ENCODE peak calls at places on chromosomes 6 and 20, in eight cellular contexts. J, S, C, W, M, R, T and K are unnamed samples.
A peak's percentile ranks its signal among the peaks of the same experiment; 100 is the strongest.

GRCh38 chr20:51639206-51639832 is 96.8 kb upstream of the NFATC2 start:
- DNase-seq in S (peak; percentile 82), M (peak; percentile 81), W (peak; percentile 44), R (peak; percentile 48), C (no peak), T (peak; percentile 65), J (peak; percentile 76), K (peak; percentile 56)

GRCh38 chr6:64622944-64623343 is 987.3 kb downstream of the PHF3 start:
- DNase-seq in C (no peak), S (no peak), T (no peak), J (no peak), M (no peak), W (no peak), R (no peak), K (no peak)

GRCh38 chr6:86707545-86708120 is 229.7 kb upstream of the HTR1E start:
- DNase-seq in J (no peak), R (no peak), W (no peak), M (no peak), C (no peak), S (no peak), T (no peak), K (no peak)

GRCh38 chr20:59121714-59122376 is 41.8 kb upstream of the ZNF831 start:
- DNase-seq in T (no peak), C (no peak), S (no peak), J (peak; percentile 37), M (peak; percentile 43), R (no peak), W (no peak), K (no peak)

GRCh38 chr6:127606131-127606562 is 29.2 kb downstream of the C6orf58 start:
- DNase-seq in J (peak; percentile 48), R (peak; percentile 0), S (no peak), M (peak; percentile 67), C (no peak), T (no peak), W (peak; percentile 26), K (no peak)

GRCh38 chr6:811186-811585 is 118.2 kb upstream of the EXOC2 start:
- DNase-seq in C (no peak), S (no peak), J (no peak), M (no peak), T (no peak), W (no peak), R (no peak), K (no peak)

GRCh38 chr20:63021356-63022321 is 14.9 kb upstream of the BHLHE23 start:
- DNase-seq in C (no peak), T (no peak), S (no peak), M (no peak), J (no peak), W (no peak), R (no peak), K (no peak)

GRCh38 chr6:156729248-156729647 is 47.9 kb upstream of the ARID1B start:
- DNase-seq in W (no peak), C (no peak), J (no peak), R (peak; percentile 3), M (no peak), T (no peak), S (no peak), K (no peak)